ENCODE peak calls at places on chromosomes 12 and 14, in ten cellular contexts. One of them, this sample, is unnamed.

GRCh38 chr14:61749867-61750266 is 12.4 kb upstream of the SNAPC1 start:
- DNase-seq in astrocyte of the cerebellum: no peak
- DNase-seq in testis: no peak
- DNase-seq in fibroblast of pulmonary artery: no peak
- DNase-seq in uterus: no peak
- DNase-seq in tibial artery: no peak
- DNase-seq in spleen: no peak
- DNase-seq in AG09309: no peak
- DNase-seq in HL-60: no peak
- DNase-seq in cardiac muscle cell: peak
- DNase-seq in this sample: peak

GRCh38 chr14:101132051-101132541 is 228.6 kb upstream of the RTL1 start:
- DNase-seq in cardiac muscle cell: no peak
- DNase-seq in spleen: no peak
- DNase-seq in astrocyte of the cerebellum: no peak
- DNase-seq in testis: no peak
- DNase-seq in HL-60: no peak
- DNase-seq in fibroblast of pulmonary artery: no peak
- DNase-seq in uterus: no peak
- DNase-seq in tibial artery: peak
- DNase-seq in AG09309: no peak
- DNase-seq in this sample: no peak

GRCh38 chr14:104280902-104281767 is 142.7 kb downstream of the KIF26A start:
- DNase-seq in astrocyte of the cerebellum: no peak
- DNase-seq in tibial artery: no peak
- DNase-seq in AG09309: no peak
- DNase-seq in fibroblast of pulmonary artery: no peak
- DNase-seq in testis: no peak
- DNase-seq in cardiac muscle cell: no peak
- DNase-seq in uterus: peak
- DNase-seq in HL-60: no peak
- DNase-seq in spleen: peak
- DNase-seq in this sample: no peak

GRCh38 chr14:56816575-56817391 is 6.5 kb upstream of the OTX2 start:
- DNase-seq in uterus: no peak
- DNase-seq in spleen: no peak
- DNase-seq in fibroblast of pulmonary artery: no peak
- DNase-seq in astrocyte of the cerebellum: no peak
- DNase-seq in AG09309: no peak
- DNase-seq in cardiac muscle cell: no peak
- DNase-seq in HL-60: no peak
- DNase-seq in tibial artery: no peak
- DNase-seq in testis: no peak
- DNase-seq in this sample: no peak

GRCh38 chr12:107360033-107360432 is 266.7 kb upstream of the CRY1 start:
- DNase-seq in astrocyte of the cerebellum: no peak
- DNase-seq in tibial artery: no peak
- DNase-seq in HL-60: no peak
- DNase-seq in testis: no peak
- DNase-seq in uterus: no peak
- DNase-seq in spleen: no peak
- DNase-seq in AG09309: no peak
- DNase-seq in fibroblast of pulmonary artery: no peak
- DNase-seq in cardiac muscle cell: no peak
- DNase-seq in this sample: no peak

GRCh38 chr14:69716483-69717187 is 50.3 kb upstream of the SRSF5 start:
- DNase-seq in AG09309: peak
- DNase-seq in cardiac muscle cell: peak
- DNase-seq in astrocyte of the cerebellum: peak
- DNase-seq in spleen: no peak
- DNase-seq in tibial artery: peak
- DNase-seq in HL-60: peak
- DNase-seq in fibroblast of pulmonary artery: peak
- DNase-seq in uterus: no peak
- DNase-seq in testis: no peak
- DNase-seq in this sample: peak

GRCh38 chr12:49346659-49347306 is at the start of gene DNAJC22:
- DNase-seq in AG09309: no peak
- DNase-seq in spleen: no peak
- DNase-seq in astrocyte of the cerebellum: no peak
- DNase-seq in fibroblast of pulmonary artery: no peak
- DNase-seq in tibial artery: no peak
- DNase-seq in HL-60: no peak
- DNase-seq in uterus: no peak
- DNase-seq in cardiac muscle cell: peak
- DNase-seq in testis: peak
- DNase-seq in this sample: peak

GRCh38 chr14:104441275-104442106 is 138.1 kb upstream of the C14orf180 start:
- DNase-seq in AG09309: no peak
- DNase-seq in tibial artery: peak
- DNase-seq in testis: no peak
- DNase-seq in spleen: peak
- DNase-seq in HL-60: no peak
- DNase-seq in astrocyte of the cerebellum: no peak
- DNase-seq in fibroblast of pulmonary artery: no peak
- DNase-seq in uterus: no peak
- DNase-seq in cardiac muscle cell: no peak
- DNase-seq in this sample: no peak

GRCh38 chr14:35420036-35420811 is 15.7 kb upstream of the NFKBIA start:
- DNase-seq in cardiac muscle cell: peak
- DNase-seq in tibial artery: no peak
- DNase-seq in uterus: no peak
- DNase-seq in astrocyte of the cerebellum: no peak
- DNase-seq in HL-60: no peak
- DNase-seq in AG09309: peak
- DNase-seq in spleen: no peak
- DNase-seq in fibroblast of pulmonary artery: peak
- DNase-seq in testis: no peak
- DNase-seq in this sample: peak

GRCh38 chr12:105226219-105226618 is 9.8 kb downstream of the APPL2 start:
- DNase-seq in cardiac muscle cell: peak
- DNase-seq in HL-60: no peak
- DNase-seq in spleen: no peak
- DNase-seq in testis: peak
- DNase-seq in astrocyte of the cerebellum: peak
- DNase-seq in fibroblast of pulmonary artery: peak
- DNase-seq in AG09309: peak
- DNase-seq in tibial artery: peak
- DNase-seq in uterus: peak
- DNase-seq in this sample: no peak

GRCh38 chr12:111192657-111193056 is 176.2 kb downstream of the PHETA1 start:
- DNase-seq in cardiac muscle cell: no peak
- DNase-seq in tibial artery: no peak
- DNase-seq in testis: no peak
- DNase-seq in HL-60: no peak
- DNase-seq in astrocyte of the cerebellum: no peak
- DNase-seq in AG09309: no peak
- DNase-seq in fibroblast of pulmonary artery: no peak
- DNase-seq in spleen: no peak
- DNase-seq in uterus: no peak
- DNase-seq in this sample: peak

DNA sequence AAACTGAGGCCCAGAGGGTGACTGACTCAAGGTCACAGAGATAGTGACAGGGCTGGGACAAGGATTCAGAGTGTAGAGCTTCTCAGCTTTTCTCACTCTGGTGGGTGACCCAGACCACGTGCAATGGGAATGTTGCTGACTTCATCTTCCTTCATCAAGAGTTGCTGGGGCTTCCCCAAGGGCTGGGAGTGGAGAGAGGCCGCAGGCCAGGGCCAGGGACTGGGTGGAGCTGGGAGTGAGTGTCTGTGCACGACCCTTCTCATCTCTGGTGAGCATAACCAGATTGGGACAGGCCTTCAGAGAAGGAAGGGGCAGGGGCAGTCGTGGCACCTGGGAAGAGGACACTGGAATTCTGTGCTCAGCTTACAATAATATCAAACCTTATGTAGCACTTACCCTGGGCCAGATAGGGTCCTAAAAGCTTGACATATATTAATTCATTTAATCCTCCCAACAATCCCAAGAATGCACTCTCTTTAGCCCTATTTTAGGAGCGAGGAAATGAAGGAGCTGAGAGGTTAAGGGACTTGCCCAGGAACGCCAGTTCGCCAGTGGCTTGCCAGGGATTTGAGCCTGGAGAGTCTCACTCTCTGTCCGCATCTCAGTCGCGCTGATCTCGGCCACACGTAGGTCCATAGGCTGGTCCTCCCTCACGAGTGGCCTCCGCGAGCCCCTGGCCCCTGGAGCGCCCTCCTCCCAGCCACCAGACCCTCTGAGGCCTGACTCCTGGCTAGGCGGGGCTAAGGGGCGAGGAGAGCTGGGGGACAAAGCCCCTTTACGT is 15.8 kb downstream of the KRT18 start:
- DNase-seq in uterus: no peak
- DNase-seq in testis: peak
- DNase-seq in cardiac muscle cell: no peak
- DNase-seq in astrocyte of the cerebellum: no peak
- DNase-seq in tibial artery: no peak
- DNase-seq in fibroblast of pulmonary artery: no peak
- DNase-seq in HL-60: no peak
- DNase-seq in AG09309: no peak
- DNase-seq in spleen: no peak
- DNase-seq in this sample: no peak
- H3K4me3 ChIP-seq in uterus: peak
- H3K4me3 ChIP-seq in testis: peak
- H3K4me3 ChIP-seq in cardiac muscle cell: no peak
- H3K4me3 ChIP-seq in astrocyte of the cerebellum: peak
- H3K4me3 ChIP-seq in tibial artery: peak
- H3K4me3 ChIP-seq in fibroblast of pulmonary artery: peak
- H3K4me3 ChIP-seq in HL-60: no peak
- H3K4me3 ChIP-seq in AG09309: no peak
- H3K4me3 ChIP-seq in spleen: no peak
- H3K4me3 ChIP-seq in this sample: no peak

DNA sequence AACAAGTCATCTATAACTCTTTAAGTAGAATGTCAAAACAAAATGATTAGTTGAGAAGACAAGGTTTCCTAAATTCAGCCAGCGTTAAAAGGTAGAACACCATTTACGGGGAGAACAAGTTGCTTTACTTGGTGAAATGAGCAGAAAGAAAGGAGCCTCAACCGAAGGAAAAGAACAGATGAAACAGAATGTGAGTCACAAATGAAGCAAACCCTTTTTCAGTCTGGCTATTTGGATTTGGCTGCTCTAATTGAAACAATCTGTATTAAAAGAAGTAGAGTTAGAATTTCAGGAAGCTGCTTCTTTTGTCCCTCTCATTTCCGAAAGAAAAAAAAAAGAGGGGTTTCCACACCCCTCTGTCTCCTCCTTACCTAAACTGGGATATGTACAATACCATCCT is 34.6 kb downstream of the CEP128 start:
- DNase-seq in spleen: no peak
- DNase-seq in cardiac muscle cell: no peak
- DNase-seq in fibroblast of pulmonary artery: no peak
- DNase-seq in uterus: no peak
- DNase-seq in HL-60: no peak
- DNase-seq in AG09309: peak
- DNase-seq in astrocyte of the cerebellum: no peak
- DNase-seq in tibial artery: no peak
- DNase-seq in testis: no peak
- DNase-seq in this sample: no peak
- TF ChIP-seq CTCF in spleen: no peak
- TF ChIP-seq CTCF in cardiac muscle cell: no peak
- TF ChIP-seq CTCF in fibroblast of pulmonary artery: no peak
- TF ChIP-seq CTCF in uterus: no peak
- TF ChIP-seq CTCF in HL-60: no peak
- TF ChIP-seq CTCF in AG09309: no peak
- TF ChIP-seq CTCF in astrocyte of the cerebellum: no peak
- TF ChIP-seq CTCF in tibial artery: no peak
- TF ChIP-seq CTCF in testis: no peak
- TF ChIP-seq CTCF in this sample: no peak

GRCh38 chr12:27245039-27245438 is 953 bp downstream of the STK38L start:
- DNase-seq in spleen: no peak
- DNase-seq in fibroblast of pulmonary artery: no peak
- DNase-seq in astrocyte of the cerebellum: no peak
- DNase-seq in HL-60: no peak
- DNase-seq in tibial artery: no peak
- DNase-seq in testis: no peak
- DNase-seq in cardiac muscle cell: peak
- DNase-seq in AG09309: no peak
- DNase-seq in uterus: no peak
- DNase-seq in this sample: peak

GRCh38 chr12:27246141-27246540 is 2.1 kb downstream of the STK38L start:
- DNase-seq in tibial artery: no peak
- DNase-seq in astrocyte of the cerebellum: no peak
- DNase-seq in AG09309: no peak
- DNase-seq in spleen: no peak
- DNase-seq in uterus: no peak
- DNase-seq in cardiac muscle cell: no peak
- DNase-seq in fibroblast of pulmonary artery: no peak
- DNase-seq in HL-60: no peak
- DNase-seq in testis: no peak
- DNase-seq in this sample: no peak

GRCh38 chr12:27243804-27244679 is at the start of gene STK38L:
- DNase-seq in HL-60: peak
- DNase-seq in fibroblast of pulmonary artery: peak
- DNase-seq in AG09309: peak
- DNase-seq in cardiac muscle cell: peak
- DNase-seq in tibial artery: peak
- DNase-seq in testis: peak
- DNase-seq in astrocyte of the cerebellum: peak
- DNase-seq in spleen: peak
- DNase-seq in uterus: peak
- DNase-seq in this sample: peak

GRCh38 chr12:27244680-27245005 is 557 bp downstream of the STK38L start:
- DNase-seq in uterus: no peak
- DNase-seq in astrocyte of the cerebellum: no peak
- DNase-seq in spleen: no peak
- DNase-seq in fibroblast of pulmonary artery: peak
- DNase-seq in testis: no peak
- DNase-seq in AG09309: no peak
- DNase-seq in cardiac muscle cell: peak
- DNase-seq in HL-60: no peak
- DNase-seq in tibial artery: no peak
- DNase-seq in this sample: peak

GRCh38 chr12:27246774-27247173 is 2.7 kb downstream of the STK38L start:
- DNase-seq in uterus: no peak
- DNase-seq in astrocyte of the cerebellum: no peak
- DNase-seq in AG09309: no peak
- DNase-seq in cardiac muscle cell: no peak
- DNase-seq in spleen: no peak
- DNase-seq in tibial artery: no peak
- DNase-seq in fibroblast of pulmonary artery: peak
- DNase-seq in testis: no peak
- DNase-seq in HL-60: no peak
- DNase-seq in this sample: peak
- H3K4me3 ChIP-seq in uterus: peak
- H3K4me3 ChIP-seq in astrocyte of the cerebellum: peak
- H3K4me3 ChIP-seq in AG09309: no peak
- H3K4me3 ChIP-seq in cardiac muscle cell: no peak
- H3K4me3 ChIP-seq in spleen: no peak
- H3K4me3 ChIP-seq in tibial artery: peak
- H3K4me3 ChIP-seq in fibroblast of pulmonary artery: peak
- H3K4me3 ChIP-seq in testis: no peak
- H3K4me3 ChIP-seq in HL-60: no peak
- H3K4me3 ChIP-seq in this sample: peak

DNA sequence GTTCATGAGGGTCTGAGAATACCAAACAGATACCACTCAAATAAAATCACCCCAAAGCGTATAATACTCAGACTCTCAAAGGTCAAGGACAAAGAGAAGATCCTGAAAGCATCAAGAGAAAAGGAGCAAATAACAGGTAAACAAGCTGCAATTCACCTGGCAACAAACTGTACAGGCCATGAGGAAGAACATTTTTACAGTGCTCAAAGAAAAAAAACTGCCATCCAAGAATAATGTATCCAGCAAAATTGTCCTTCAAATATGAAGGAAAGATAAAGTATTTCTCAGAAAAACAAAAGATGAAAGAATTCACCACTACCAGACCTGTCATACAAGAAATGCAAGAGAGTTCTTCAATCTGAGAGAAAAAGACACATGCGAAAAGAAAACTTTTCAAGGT is 206.4 kb downstream of the PTPRO start:
- DNase-seq in tibial artery: no peak
- DNase-seq in cardiac muscle cell: no peak
- DNase-seq in fibroblast of pulmonary artery: no peak
- DNase-seq in testis: no peak
- DNase-seq in astrocyte of the cerebellum: no peak
- DNase-seq in spleen: no peak
- DNase-seq in uterus: no peak
- DNase-seq in HL-60: no peak
- DNase-seq in AG09309: no peak
- DNase-seq in this sample: no peak
- TF ChIP-seq CTCF in tibial artery: no peak
- TF ChIP-seq CTCF in cardiac muscle cell: no peak
- TF ChIP-seq CTCF in fibroblast of pulmonary artery: no peak
- TF ChIP-seq CTCF in testis: no peak
- TF ChIP-seq CTCF in astrocyte of the cerebellum: no peak
- TF ChIP-seq CTCF in spleen: no peak
- TF ChIP-seq CTCF in uterus: no peak
- TF ChIP-seq CTCF in HL-60: no peak
- TF ChIP-seq CTCF in AG09309: no peak
- TF ChIP-seq CTCF in this sample: no peak

This sample was measured in bronchial epithelial cell.